ENCODE peak calls at places on chromosomes 6 and 20, in ten cellular contexts. K is T-helper 2 cell, L is PC-9, Z is fibroblast of pulmonary artery, N is T-helper 9 cell, J is heart right ventricle, I is fibroblast of mammary gland, T is lower leg skin, C is RWPE1, E is tibial artery. A is an unnamed sample.

GRCh38 chr6:7107578-7108195 is at the start of gene RREB1:
- DNase-seq in K (peak), L (no peak), Z (peak), N (peak), J (peak), I (peak), T (peak), C (peak), E (peak), A (peak)

GRCh38 chr20:36744764-36745191 is 1.1 kb downstream of the NDRG3 start:
- DNase-seq in K (no peak), L (peak), Z (peak), N (no peak), J (peak), I (peak), T (no peak), C (peak), E (peak), A (no peak)

GRCh38 chr6:118812972-118813371 is 81.0 kb upstream of the ASF1A start:
- DNase-seq in K (no peak), L (no peak), Z (no peak), N (no peak), J (no peak), I (peak), T (no peak), C (no peak), E (no peak), A (no peak)

GRCh38 chr6:108453601-108454157 is 107.0 kb upstream of the FOXO3 start:
- DNase-seq in K (no peak), L (no peak), Z (peak), N (no peak), J (no peak), I (peak), T (no peak), C (no peak), E (no peak), A (peak)

GRCh38 chr6:154847318-154847717 is 114.1 kb downstream of the SCAF8 start:
- DNase-seq in K (no peak), L (no peak), Z (no peak), N (no peak), J (no peak), I (peak), T (no peak), C (no peak), E (no peak), A (no peak)

GRCh38 chr20:50663095-50663821 is 28.1 kb downstream of the RIPOR3 start:
- DNase-seq in K (no peak), L (peak), Z (no peak), N (no peak), J (no peak), I (no peak), T (no peak), C (peak), E (no peak), A (no peak)

GRCh38 chr6:158205220-158205944 is 37.2 kb downstream of the GTF2H5 start:
- DNase-seq in K (no peak), L (no peak), Z (no peak), N (no peak), J (no peak), I (no peak), T (no peak), C (no peak), E (no peak), A (no peak)

GRCh38 chr20:17228624-17229061 is 1.8 kb downstream of the PCSK2 start:
- DNase-seq in K (no peak), L (no peak), Z (no peak), N (no peak), J (peak), I (no peak), T (no peak), C (no peak), E (no peak), A (no peak)

GRCh38 chr6:11275598-11275997 is 43.1 kb upstream of the NEDD9 start:
- DNase-seq in K (no peak), L (no peak), Z (no peak), N (no peak), J (no peak), I (no peak), T (no peak), C (no peak), E (no peak), A (peak)

GRCh38 chr20:61170521-61170920 is 81.5 kb upstream of the CDH4 start:
- DNase-seq in K (no peak), L (no peak), Z (no peak), N (no peak), J (no peak), I (no peak), T (no peak), C (no peak), E (no peak), A (no peak)

GRCh38 chr6:131652472-131652871 is 15.4 kb downstream of the ENPP3 start:
- DNase-seq in K (no peak), L (peak), Z (no peak), N (no peak), J (no peak), I (peak), T (no peak), C (peak), E (no peak), A (no peak)

GRCh38 chr6:140300331-140300730 is 925.9 kb upstream of the CITED2 start:
- DNase-seq in K (no peak), L (no peak), Z (no peak), N (no peak), J (no peak), I (no peak), T (no peak), C (no peak), E (no peak), A (no peak)

GRCh38 chr20:62136283-62137091 is 6.7 kb downstream of the PSMA7 start:
- DNase-seq in K (peak), L (peak), Z (peak), N (peak), J (peak), I (peak), T (no peak), C (peak), E (peak), A (peak)

GRCh38 chr6:145380186-145380585 is 355.1 kb downstream of the EPM2A start:
- DNase-seq in K (no peak), L (no peak), Z (no peak), N (no peak), J (no peak), I (no peak), T (no peak), C (no peak), E (no peak), A (no peak)

GRCh38 chr6:52512199-52512598 is 64.7 kb downstream of the TRAM2 start:
- DNase-seq in K (no peak), L (peak), Z (peak), N (no peak), J (peak), I (peak), T (no peak), C (peak), E (peak), A (no peak)

GRCh38 chr6:13989424-13990144 is 64.8 kb downstream of the RNF182 start:
- DNase-seq in K (no peak), L (no peak), Z (no peak), N (no peak), J (no peak), I (peak), T (no peak), C (no peak), E (no peak), A (no peak)

GRCh38 chr6:25556516-25556915 is 95.5 kb upstream of the SCGN start:
- DNase-seq in K (peak), L (no peak), Z (peak), N (peak), J (peak), I (peak), T (peak), C (peak), E (peak), A (peak)

GRCh38 chr20:53582574-53583351 is 10.9 kb downstream of the ZNF217 start:
- DNase-seq in K (peak), L (peak), Z (peak), N (no peak), J (no peak), I (peak), T (no peak), C (peak), E (peak), A (no peak)

GRCh38 chr20:44692932-44693476 is 22.2 kb upstream of the CCN5 start:
- DNase-seq in K (no peak), L (peak), Z (peak), N (no peak), J (peak), I (peak), T (peak), C (peak), E (peak), A (no peak)

GRCh38 chr20:52103469-52103910 is 88.1 kb downstream of the ZFP64 start:
- DNase-seq in K (no peak), L (peak), Z (peak), N (no peak), J (no peak), I (peak), T (peak), C (peak), E (no peak), A (peak)

GRCh38 chr6:13717787-13718458 is 6.3 kb upstream of the RANBP9 start:
- DNase-seq in K (no peak), L (no peak), Z (no peak), N (no peak), J (no peak), I (no peak), T (no peak), C (no peak), E (no peak), A (no peak)

GRCh38 chr6:25452027-25452426 is 172.9 kb downstream of the CARMIL1 start:
- DNase-seq in K (no peak), L (no peak), Z (no peak), N (no peak), J (no peak), I (no peak), T (no peak), C (no peak), E (no peak), A (no peak)

GRCh38 chr20:12593342-12593741 is 415.4 kb upstream of the SPTLC3 start:
- DNase-seq in K (no peak), L (no peak), Z (no peak), N (no peak), J (no peak), I (no peak), T (no peak), C (no peak), E (no peak), A (no peak)

GRCh38 chr6:104955927-104956662 is 812 bp upstream of the LIN28B start:
- DNase-seq in K (no peak), L (no peak), Z (no peak), N (no peak), J (no peak), I (no peak), T (no peak), C (no peak), E (no peak), A (no peak)

GRCh38 chr6:149160943-149161342 is 156.6 kb upstream of the TAB2 start:
- DNase-seq in K (no peak), L (peak), Z (no peak), N (no peak), J (no peak), I (no peak), T (no peak), C (no peak), E (no peak), A (no peak)

GRCh38 chr6:36769676-36770499 is 69.4 kb downstream of the CPNE5 start:
- DNase-seq in K (peak), L (no peak), Z (peak), N (no peak), J (no peak), I (peak), T (no peak), C (no peak), E (no peak), A (no peak)

GRCh38 chr20:37179671-37180524 is 550 bp upstream of the MROH8 start:
- DNase-seq in K (no peak), L (peak), Z (peak), N (no peak), J (no peak), I (peak), T (no peak), C (peak), E (no peak), A (no peak)

GRCh38 chr6:144131248-144131709 is 19.0 kb upstream of the STX11 start:
- DNase-seq in K (no peak), L (peak), Z (peak), N (no peak), J (no peak), I (peak), T (no peak), C (peak), E (no peak), A (no peak)

GRCh38 chr20:63693079-63693974 is 3.1 kb upstream of the TNFRSF6B start:
- DNase-seq in K (no peak), L (peak), Z (no peak), N (no peak), J (peak), I (no peak), T (no peak), C (no peak), E (no peak), A (peak)

GRCh38 chr6:142827356-142827755 is 117.6 kb downstream of the HIVEP2 start:
- DNase-seq in K (no peak), L (no peak), Z (peak), N (no peak), J (peak), I (no peak), T (peak), C (no peak), E (peak), A (no peak)

GRCh38 chr20:10487354-10488115 is 52.4 kb downstream of the SLX4IP start:
- DNase-seq in K (no peak), L (no peak), Z (peak), N (no peak), J (no peak), I (peak), T (no peak), C (no peak), E (no peak), A (no peak)

GRCh38 chr6:29355603-29356002 is 13.1 kb downstream of the OR5V1 start:
- DNase-seq in K (no peak), L (no peak), Z (no peak), N (no peak), J (no peak), I (no peak), T (no peak), C (no peak), E (no peak), A (no peak)

GRCh38 chr20:37897008-37897548 is 5.8 kb upstream of the VSTM2L start:
- DNase-seq in K (no peak), L (no peak), Z (peak), N (no peak), J (peak), I (no peak), T (no peak), C (no peak), E (no peak), A (no peak)